ENCODE peak calls at places on chromosomes 16 and 17, in eight cellular contexts. K, O, E, L, M, U, P and V are unnamed samples.

GRCh38 chr16:84751947-84752346 is 52.1 kb downstream of the USP10 start:
- DNase-seq in K (no peak), O (no peak), E (no peak), L (no peak), M (no peak), U (no peak), P (no peak), V (peak; percentile 34)

GRCh38 chr16:89705006-89705405 is 3.5 kb upstream of the SPATA2L start:
- DNase-seq in K (no peak), O (no peak), E (no peak), L (no peak), M (peak; percentile 26), U (no peak), P (no peak), V (no peak)

GRCh38 chr17:55708575-55708974 is 14.1 kb downstream of the TMEM100 start:
- DNase-seq in K (no peak), O (no peak), E (no peak), L (no peak), M (no peak), U (no peak), P (no peak), V (no peak)

GRCh38 chr17:29711588-29712385 is 89.1 kb upstream of the CORO6 start:
- DNase-seq in K (no peak), O (no peak), E (no peak), L (no peak), M (no peak), U (no peak), P (no peak), V (no peak)

GRCh38 chr17:12402963-12403622 is 262.6 kb upstream of the MYOCD start:
- DNase-seq in K (no peak), O (no peak), E (no peak), L (peak; percentile 83), M (no peak), U (no peak), P (no peak), V (no peak)

GRCh38 chr17:64728041-64728695 is 66.1 kb upstream of the SMURF2 start:
- DNase-seq in K (no peak), O (no peak), E (no peak), L (no peak), M (no peak), U (no peak), P (no peak), V (no peak)

GRCh38 chr17:56908061-56908542 is 5.7 kb downstream of the TRIM25 start:
- DNase-seq in K (no peak), O (peak; percentile 62), E (no peak), L (no peak), M (no peak), U (no peak), P (no peak), V (no peak)

GRCh38 chr16:3609895-3610697 is 1.3 kb downstream of the SLX4 start:
- DNase-seq in K (no peak), O (peak; percentile 1), E (no peak), L (no peak), M (no peak), U (no peak), P (no peak), V (no peak)

GRCh38 chr17:39716879-39717536 is 13.3 kb downstream of the MIEN1 start:
- DNase-seq in K (no peak), O (no peak), E (no peak), L (no peak), M (no peak), U (no peak), P (no peak), V (no peak)

GRCh38 chr16:68749424-68749823 is 12.3 kb downstream of the CDH1 start:
- DNase-seq in K (no peak), O (no peak), E (no peak), L (no peak), M (peak; percentile 46), U (no peak), P (no peak), V (no peak)

GRCh38 chr17:78709119-78709681 is 72.9 kb downstream of the CYTH1 start:
- DNase-seq in K (no peak), O (no peak), E (no peak), L (no peak), M (no peak), U (no peak), P (no peak), V (no peak)

GRCh38 chr16:23570992-23571632 is 13.6 kb downstream of the UBFD1 start:
- DNase-seq in K (no peak), O (peak; percentile 53), E (no peak), L (no peak), M (no peak), U (no peak), P (no peak), V (no peak)

GRCh38 chr17:17712268-17712924 is 31.1 kb downstream of the RAI1 start:
- DNase-seq in K (no peak), O (no peak), E (no peak), L (peak; percentile 82), M (no peak), U (no peak), P (no peak), V (no peak)

GRCh38 chr16:22333457-22333994 is 36.3 kb downstream of the POLR3E start:
- DNase-seq in K (no peak), O (no peak), E (no peak), L (no peak), M (no peak), U (no peak), P (no peak), V (no peak)

GRCh38 chr16:7405166-7405565 is 72.5 kb downstream of the RBFOX1 start:
- DNase-seq in K (no peak), O (no peak), E (peak; percentile 79), L (no peak), M (peak; percentile 43), U (peak; percentile 27), P (no peak), V (no peak)

GRCh38 chr16:54290203-54291106 is 3.9 kb upstream of the IRX3 start:
- DNase-seq in K (no peak), O (no peak), E (no peak), L (no peak), M (peak; percentile 67), U (peak; percentile 18), P (no peak), V (no peak)

GRCh38 chr17:72719206-72719581 is 373.3 kb downstream of the SLC39A11 start:
- DNase-seq in K (no peak), O (no peak), E (no peak), L (no peak), M (no peak), U (no peak), P (no peak), V (no peak)

GRCh38 chr17:13031718-13032350 is 14.0 kb upstream of the ELAC2 start:
- DNase-seq in K (no peak), O (peak; percentile 5), E (no peak), L (peak; percentile 52), M (peak; percentile 46), U (peak; percentile 5), P (no peak), V (peak; percentile 32)

GRCh38 chr16:660459-661183 is 7.3 kb upstream of the RHOT2 start:
- DNase-seq in K (peak; percentile 81), O (peak; percentile 67), E (no peak), L (peak; percentile 92), M (peak; percentile 100), U (peak; percentile 82), P (no peak), V (peak; percentile 69)

GRCh38 chr17:82031303-82031884 is at the start of gene RAC3:
- DNase-seq in K (no peak), O (peak; percentile 39), E (peak; percentile 30), L (peak; percentile 68), M (peak; percentile 94), U (no peak), P (no peak), V (peak; percentile 46)

GRCh38 chr16:66790130-66790733 is 11.2 kb downstream of the TERB1 start:
- DNase-seq in K (no peak), O (no peak), E (no peak), L (no peak), M (no peak), U (no peak), P (no peak), V (no peak)

GRCh38 chr17:39835038-39835786 is 28.9 kb downstream of the IKZF3 start:
- DNase-seq in K (no peak), O (no peak), E (no peak), L (no peak), M (peak; percentile 10), U (no peak), P (no peak), V (no peak)

GRCh38 chr17:66898536-66898935 is 63.6 kb downstream of the CACNG5 start:
- DNase-seq in K (no peak), O (no peak), E (no peak), L (no peak), M (peak; percentile 43), U (no peak), P (no peak), V (no peak)

GRCh38 chr16:80060470-80060869 is 459.9 kb upstream of the MAF start:
- DNase-seq in K (no peak), O (no peak), E (no peak), L (no peak), M (no peak), U (no peak), P (no peak), V (no peak)

GRCh38 chr16:4179020-4179419 is 62.8 kb upstream of the ADCY9 start:
- DNase-seq in K (no peak), O (no peak), E (no peak), L (no peak), M (no peak), U (no peak), P (no peak), V (no peak)

GRCh38 chr17:55405600-55405999 is 16.0 kb downstream of the MMD start:
- DNase-seq in K (no peak), O (no peak), E (no peak), L (no peak), M (no peak), U (no peak), P (no peak), V (no peak)

GRCh38 chr16:80932725-80933124 is 74.0 kb downstream of the CMC2 start:
- DNase-seq in K (no peak), O (no peak), E (no peak), L (peak; percentile 86), M (peak; percentile 39), U (no peak), P (no peak), V (no peak)

GRCh38 chr17:41308251-41308917 is 725 bp downstream of the KRTAP16-1 start:
- DNase-seq in K (no peak), O (no peak), E (no peak), L (no peak), M (no peak), U (peak; percentile 1), P (peak; percentile 27), V (peak; percentile 34)

GRCh38 chr17:77790143-77790829 is 168.2 kb upstream of the TNRC6C start:
- DNase-seq in K (no peak), O (no peak), E (no peak), L (no peak), M (peak; percentile 88), U (no peak), P (no peak), V (no peak)